ENCODE peak calls at places on chromosome 12, in ten cellular contexts. G is EL; C is small intestine; A is left colon; J is SK-N-MC; L is NCI-H345; P is RPMI7951; Q is amniotic stem cell; E is stimulated activated CD4-positive, alpha-beta T cell treated with anti-CD3 and anti-CD28 coated beads, Interleukin-2, amount 100 ng/mL, for 48 hours; D is stimulated activated CD8-positive, alpha-beta memory T cell treated with anti-CD3 and anti-CD28 coated beads, Interleukin-2, amount 100 ng/mL, for 1 hour. H is an unnamed sample.

GRCh38 chr12:110340706-110341105 is 59.7 kb downstream of the ATP2A2 start:
- DNase-seq in E (no peak), Q (no peak), J (no peak), A (no peak), G (no peak), C (no peak), D (no peak), L (no peak), P (no peak), H (no peak)

GRCh38 chr12:32895688-32896437 is 714 bp downstream of the PKP2 start:
- DNase-seq in C (peak; percentile 82), A (peak; percentile 67), P (no peak), J (no peak), G (no peak), L (no peak), Q (no peak), D (no peak), E (no peak), H (no peak)

GRCh38 chr12:28161697-28162096 is 28.6 kb upstream of the CCDC91 start:
- DNase-seq in J (no peak), C (no peak), E (no peak), D (no peak), L (no peak), G (no peak), A (no peak), Q (no peak), P (no peak), H (no peak)

GRCh38 chr12:49652921-49653520 is 29.7 kb downstream of the PRPF40B start:
- DNase-seq in C (no peak), P (no peak), Q (no peak), L (no peak), D (no peak), A (no peak), E (no peak), J (no peak), G (no peak), H (no peak)

GRCh38 chr12:85516039-85516438 is 236.0 kb downstream of the ALX1 start:
- DNase-seq in E (no peak), D (no peak), P (no peak), L (no peak), C (no peak), A (no peak), G (no peak), J (no peak), Q (no peak), H (no peak)

GRCh38 chr12:47811581-47812484 is 7.9 kb downstream of the HDAC7 start:
- DNase-seq in J (no peak), A (peak; percentile 49), D (no peak), P (no peak), L (no peak), E (no peak), G (peak; percentile 85), C (no peak), Q (peak; percentile 42), H (peak; percentile 58)

GRCh38 chr12:132581348-132582057 is 28.9 kb downstream of the LRCOL1 start:
- DNase-seq in P (no peak), L (no peak), E (no peak), Q (no peak), C (no peak), D (no peak), A (no peak), J (no peak), G (no peak), H (no peak)

GRCh38 chr12:108856428-108857157 is 790 bp downstream of the SSH1 start:
- DNase-seq in A (peak; percentile 80), L (no peak), P (peak; percentile 83), D (no peak), G (peak; percentile 73), E (peak; percentile 54), J (no peak), C (peak; percentile 77), Q (peak; percentile 49), H (peak; percentile 84)

H was measured in MG63.